ENCODE peak calls at places on chromosomes 7 and 10, in nine cellular contexts. S is stimulated activated CD4-positive, alpha-beta T cell treated with anti-CD3 and anti-CD28 coated beads, Interleukin-12 subunit alpha, Interleukin-12 subunit beta, amount 100 ng/mL, for 4 hours; T is COR-L47; N is lower lobe of right lung; H is lower leg skin; V is esophagus squamous epithelium; X is activated naive CD4-positive, alpha-beta T cell; F is fibroblast of villous mesenchyme; A is hypothalamus. R is an unnamed sample.

GRCh38 chr7:149856583-149856982 is 17.2 kb upstream of the ATP6V0E2 start:
- DNase-seq in A (no peak), F (no peak), T (no peak), H (no peak), S (no peak), V (no peak), N (no peak), X (no peak), R (no peak)

GRCh38 chr7:1705856-1706255 is 35.8 kb downstream of the ELFN1 start:
- DNase-seq in N (peak; percentile 38), X (no peak), F (no peak), S (no peak), A (no peak), H (peak; percentile 76), T (no peak), V (no peak), R (no peak)

GRCh38 chr7:43302211-43302711 is 189.8 kb downstream of the HECW1 start:
- DNase-seq in X (no peak), S (no peak), F (peak; percentile 38), H (no peak), T (no peak), V (no peak), A (no peak), N (no peak), R (no peak)

GRCh38 chr7:35792472-35793224 is 8.2 kb upstream of the SEPTIN7 start:
- DNase-seq in V (no peak), H (no peak), N (no peak), X (no peak), A (no peak), T (no peak), S (no peak), F (no peak), R (no peak)

GRCh38 chr10:10794776-10795175 is 222.9 kb upstream of the CELF2 start:
- DNase-seq in V (no peak), X (no peak), H (no peak), F (peak; percentile 96), A (no peak), S (no peak), T (no peak), N (no peak), R (no peak)

GRCh38 chr7:93547716-93548115 is 26.8 kb downstream of the CALCR start:
- DNase-seq in T (no peak), X (no peak), N (no peak), V (no peak), F (no peak), A (no peak), H (no peak), S (no peak), R (no peak)

GRCh38 chr10:26238378-26238777 is 21.8 kb downstream of the GAD2 start:
- DNase-seq in A (no peak), T (no peak), S (no peak), N (no peak), V (no peak), X (no peak), F (no peak), H (no peak), R (no peak)

GRCh38 chr7:84145892-84146291 is 48.7 kb downstream of the SEMA3A start:
- DNase-seq in F (peak; percentile 24), N (no peak), X (no peak), H (no peak), S (no peak), V (no peak), T (no peak), A (no peak), R (no peak)

GRCh38 chr7:20268832-20269231 is 51.6 kb upstream of the MACC1 start:
- DNase-seq in A (no peak), V (no peak), X (no peak), H (no peak), S (no peak), N (no peak), F (no peak), T (no peak), R (no peak)

GRCh38 chr7:13197501-13197900 is 510.1 kb downstream of the ARL4A start:
- DNase-seq in T (no peak), F (peak; percentile 7), S (no peak), N (no peak), V (no peak), X (no peak), A (no peak), H (no peak), R (no peak)

GRCh38 chr7:98870071-98870651 is 347 bp upstream of the TMEM130 start:
- DNase-seq in F (no peak), T (peak; percentile 40), X (no peak), A (no peak), S (peak; percentile 78), V (no peak), H (no peak), N (peak; percentile 59), R (peak; percentile 51)

GRCh38 chr10:83886871-83887270 is 252.4 kb upstream of the GHITM start:
- DNase-seq in H (no peak), V (no peak), A (no peak), S (no peak), F (no peak), N (no peak), T (no peak), X (no peak), R (no peak)

GRCh38 chr10:78543749-78544446 is 510.2 kb downstream of the RPS24 start:
- DNase-seq in H (peak; percentile 95), V (no peak), A (peak; percentile 59), N (no peak), T (no peak), X (no peak), F (peak; percentile 80), S (no peak), R (no peak)

GRCh38 chr10:60816624-60817023 is 38.3 kb downstream of the CDK1 start:
- DNase-seq in S (no peak), V (no peak), H (no peak), A (peak; percentile 45), T (peak; percentile 64), X (no peak), F (peak; percentile 96), N (no peak), R (no peak)

GRCh38 chr7:17680943-17681351 is 259.3 kb downstream of the SNX13 start:
- DNase-seq in N (no peak), F (peak; percentile 54), S (no peak), H (no peak), X (no peak), T (peak; percentile 21), A (no peak), V (no peak), R (no peak)

GRCh38 chr7:72316148-72316547 is 96.0 kb downstream of the CALN1 start:
- DNase-seq in X (no peak), A (no peak), H (no peak), F (no peak), V (no peak), T (no peak), N (no peak), S (no peak), R (no peak)

GRCh38 chr10:79003183-79004100 is 65.3 kb upstream of the ZMIZ1 start:
- DNase-seq in T (no peak), X (no peak), F (no peak), A (no peak), N (no peak), V (no peak), S (no peak), H (no peak), R (no peak)

GRCh38 chr10:73744690-73744994 is 470 bp downstream of the SEC24C start:
- DNase-seq in T (peak; percentile 0), F (peak; percentile 73), X (no peak), V (no peak), A (no peak), N (peak; percentile 72), S (peak; percentile 52), H (no peak), R (peak; percentile 56)

GRCh38 chr7:150969483-150969874 is 8.6 kb downstream of the KCNH2 start:
- DNase-seq in F (no peak), N (no peak), S (no peak), H (no peak), A (no peak), X (no peak), T (peak; percentile 89), V (no peak), R (no peak)

GRCh38 chr10:24415455-24416169 is 206.7 kb downstream of the KIAA1217 start:
- DNase-seq in V (no peak), N (peak; percentile 76), S (no peak), T (no peak), X (no peak), F (peak; percentile 30), A (no peak), H (peak; percentile 96), R (no peak)

GRCh38 chr10:6204341-6205191 is 1.8 kb downstream of the PFKFB3 start:
- DNase-seq in X (no peak), N (peak; percentile 80), A (no peak), F (peak; percentile 65), T (no peak), S (no peak), V (no peak), H (no peak), R (no peak)

GRCh38 chr7:18866359-18867036 is 250.9 kb downstream of the TWIST1 start:
- DNase-seq in H (peak; percentile 92), S (no peak), F (peak; percentile 99), N (no peak), X (no peak), A (no peak), T (no peak), V (no peak), R (no peak)

GRCh38 chr10:110040767-110041478 is 33.1 kb downstream of the ADD3 start:
- DNase-seq in S (no peak), A (no peak), N (no peak), T (no peak), H (no peak), V (no peak), X (no peak), F (no peak), R (no peak)

GRCh38 chr10:63268139-63268797 is 135.1 kb downstream of the NRBF2 start:
- DNase-seq in T (peak; percentile 33), N (no peak), A (no peak), X (no peak), F (peak; percentile 58), S (no peak), V (no peak), H (no peak), R (no peak)

GRCh38 chr10:4191354-4191753 is 406.3 kb upstream of the KLF6 start:
- DNase-seq in H (no peak), N (no peak), T (no peak), F (no peak), S (no peak), A (no peak), V (no peak), X (no peak), R (no peak)

R was measured in activated T-helper 2 cell treated with anti-CD3 and anti-CD28 coated beads, Interferon-gamma antibody, Interleukin-2, Interleukin-4, amounts not matched to agents 10 μg/mL and 5 μg/mL and 100 μg/mL, durations not matched to agents 14 hours and 24 hours and 36 hours.